ENCODE peak calls at places on chromosome 14, in four cellular contexts. H is H1, B is astrocyte, E is endothelial cell of umbilical vein. N is an unnamed sample. For H3K79me2, the result is how much of the 10 kb centered on the place peaks cover.

GRCh38 chr14:40119765-40120164 is 687.5 kb upstream of the FBXO33 start:
- DNase-seq in H (no peak), B (no peak), E (no peak), N (no peak)

GRCh38 chr14:92785601-92786426 is 8.3 kb upstream of the GOLGA5 start:
- DNase-seq in H (no peak), B (peak), E (peak), N (peak)

GRCh38 chr14:60266021-60266937 is 17.3 kb downstream of the PPM1A start:
- DNase-seq in H (no peak), B (no peak), E (peak), N (peak)

GRCh38 chr14:105475269-105475915 is 771 bp downstream of the CRIP2 start:
- DNase-seq in H (no peak), B (peak), E (peak), N (peak)

GRCh38 chr14:57869530-57870088 is 3.7 kb upstream of the SLC35F4 start:
- DNase-seq in H (no peak), B (no peak), E (no peak), N (no peak)

GRCh38 chr14:85248881-85249635 is 280.9 kb upstream of the FLRT2 start:
- DNase-seq in H (no peak), B (no peak), E (no peak), N (peak)

GRCh38 chr14:80988742-80989429 is 33.5 kb downstream of the TSHR start:
- DNase-seq in H (no peak), B (peak), E (no peak), N (peak)

GRCh38 chr14:92610849-92611271 is 97.3 kb downstream of the RIN3 start:
- DNase-seq in H (no peak), B (no peak), E (peak), N (no peak)

GRCh38 chr14:85195872-85196477 is 334.0 kb upstream of the FLRT2 start:
- DNase-seq in H (no peak), B (no peak), E (peak), N (no peak)

GRCh38 chr14:21069388-21070082 is 569 bp upstream of the ARHGEF40 start:
- DNase-seq in H (peak), B (peak), E (no peak), N (no peak)

GRCh38 chr14:58131386-58131785 is 20.6 kb downstream of the ARMH4 start:
- DNase-seq in H (no peak), B (peak), E (no peak), N (peak)

GRCh38 chr14:36716614-36717184 is 55.0 kb downstream of the PAX9 start:
- DNase-seq in H (no peak), B (no peak), E (no peak), N (peak)

GRCh38 chr14:100221419-100222218 is 17.3 kb upstream of the YY1 start:
- DNase-seq in H (peak), B (peak), E (peak), N (peak)

GRCh38 chr14:61231810-61232209 is 49.3 kb downstream of the TMEM30B start:
- DNase-seq in H (no peak), B (no peak), E (no peak), N (no peak)

GRCh38 chr14:37593496-37594237 is 1.4 kb downstream of the FOXA1 start:
- DNase-seq in H (no peak), B (no peak), E (no peak), N (no peak)

GRCh38 chr14:88029500-88029899 is 24.6 kb downstream of the GPR65 start:
- DNase-seq in H (no peak), B (peak), E (no peak), N (no peak)

GRCh38 chr14:94407906-94408305 is 19.5 kb upstream of the SERPINA1 start:
- DNase-seq in H (no peak), B (peak), E (no peak), N (no peak)

GRCh38 chr14:65832431-65833253 is 420.1 kb downstream of the FUT8 start:
- DNase-seq in H (no peak), B (no peak), E (peak), N (no peak)

GRCh38 chr14:105746124-105746514 is 219.7 kb downstream of the TMEM121 start:
- DNase-seq in H (no peak), B (no peak), E (no peak), N (no peak)

GRCh38 chr14:89493877-89494634 is 77.0 kb upstream of the FOXN3 start:
- DNase-seq in H (no peak), B (peak), E (no peak), N (no peak)

GRCh38 chr14:52825085-52825484 is 33.7 kb upstream of the GNPNAT1 start:
- DNase-seq in H (no peak), B (no peak), E (peak), N (no peak)

GRCh38 chr14:76203086-76204001 is 51.6 kb downstream of the GPATCH2L start:
- DNase-seq in H (no peak), B (peak), E (peak), N (peak)

GRCh38 chr14:22276913-22277816 is 311.9 kb downstream of the DAD1 start:
- DNase-seq in H (no peak), B (no peak), E (peak), N (no peak)

GRCh38 chr14:80315681-80316080 is 104.4 kb upstream of the DIO2 start:
- DNase-seq in H (no peak), B (peak), E (peak), N (no peak)

GRCh38 chr14:45641541-45641940 is 388.5 kb upstream of the MIS18BP1 start:
- DNase-seq in H (no peak), B (no peak), E (no peak), N (no peak)

GRCh38 chr14:105864116-105864515 is 337.7 kb downstream of the TMEM121 start:
- DNase-seq in H (no peak), B (no peak), E (no peak), N (no peak)

GRCh38 chr14:77212933-77213656 is 31.5 kb downstream of the TMEM63C start:
- DNase-seq in H (peak), B (no peak), E (no peak), N (peak)

GRCh38 chr14:21268612-21269251 is 510 bp downstream of the HNRNPC start:
- DNase-seq in H (no peak), B (peak), E (peak), N (peak)

GRCh38 chr14:46819117-46819516 is 167.5 kb upstream of the RPL10L start:
- DNase-seq in H (no peak), B (no peak), E (no peak), N (no peak)

GRCh38 chr14:100629696-100630095 is 42.5 kb upstream of the BEGAIN start:
- DNase-seq in H (no peak), B (peak), E (no peak), N (no peak)

GRCh38 chr14:54138024-54138353 is 181.4 kb upstream of the BMP4 start:
- DNase-seq in H (no peak), B (no peak), E (no peak), N (no peak)

GRCh38 chr14:34198096-34198495 is 247.2 kb upstream of the EGLN3 start:
- DNase-seq in H (no peak), B (no peak), E (no peak), N (no peak)

GRCh38 chr14:31371651-31372050 is 48.7 kb downstream of the HEATR5A start:
- DNase-seq in H (no peak), B (no peak), E (no peak), N (no peak)

GRCh38 chr14:104370256-104370870 is 209.2 kb upstream of the C14orf180 start:
- DNase-seq in H (peak), B (no peak), E (peak), N (no peak)
- TF ChIP-seq CTCF in H (peak), B (no peak), E (peak), N (no peak)

DNA sequence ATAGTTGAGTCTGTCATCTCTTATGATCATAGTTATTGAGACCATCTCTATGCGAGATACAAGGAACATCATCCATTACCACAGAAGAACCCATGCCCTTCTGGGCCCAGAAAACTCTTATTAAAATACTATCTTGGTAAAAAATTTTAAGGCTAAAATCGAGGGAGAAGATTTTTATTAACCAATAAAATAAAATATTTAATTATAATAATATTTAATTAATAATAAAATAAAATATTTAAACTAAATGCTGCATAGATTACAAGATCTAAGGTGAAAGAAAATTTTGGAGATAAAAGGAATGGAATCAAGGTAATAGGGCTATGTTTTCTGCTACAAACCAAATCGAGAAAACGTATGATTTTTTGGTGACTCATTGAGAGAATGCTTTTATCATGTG is 540.2 kb downstream of the KCNH5 start:
- DNase-seq in H (no peak), B (no peak), E (no peak), N (no peak)
- H3K79me2 ChIP-seq in H (under half), B (under half), E (under half), N (under half)

GRCh38 chr14:67729072-67729561 is 27.4 kb downstream of the RDH12 start:
- DNase-seq in H (peak), B (no peak), E (no peak), N (no peak)
- TF ChIP-seq CTCF in H (no peak), B (no peak), E (no peak), N (no peak)

DNA sequence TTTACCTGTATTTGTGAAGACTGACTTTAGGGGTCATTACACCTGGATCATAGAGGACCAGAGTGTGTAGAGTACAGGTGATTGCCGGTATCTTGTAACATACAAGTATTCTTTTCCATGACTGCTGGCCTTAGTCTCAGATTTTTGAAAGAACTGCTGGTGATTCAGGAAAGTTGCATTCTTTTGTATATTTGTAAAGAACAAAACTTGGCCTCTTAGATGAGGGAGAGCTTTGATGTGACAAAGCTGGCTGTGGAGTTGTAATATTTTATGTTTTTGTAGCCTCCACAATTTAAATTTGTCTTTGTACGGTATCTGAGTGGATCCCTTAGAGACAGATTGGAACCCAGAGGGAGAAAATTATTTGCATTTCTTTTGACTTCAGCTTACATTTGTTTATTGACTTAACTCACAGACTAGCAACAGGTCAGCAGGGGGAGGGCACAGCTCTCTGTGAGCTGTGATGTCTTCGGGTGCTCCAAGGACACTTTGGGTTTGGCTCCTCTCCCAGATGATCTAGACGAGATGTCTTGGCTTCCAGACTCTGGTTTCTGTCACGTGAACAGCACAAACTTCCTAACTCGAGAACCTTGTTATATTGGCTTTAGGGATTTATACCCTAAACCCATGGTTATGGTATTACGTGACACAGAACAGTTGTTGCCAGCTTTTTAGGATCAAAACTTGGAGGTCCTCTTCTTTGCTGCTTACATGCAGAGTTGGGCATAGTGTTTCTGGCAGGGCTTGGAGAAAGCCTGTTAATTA is 65.9 kb downstream of the DAAM1 start:
- DNase-seq in H (no peak), B (peak), E (peak), N (peak)
- H3K79me2 ChIP-seq in H (under half), B (under half), E (under half), N (half or more)

DNA sequence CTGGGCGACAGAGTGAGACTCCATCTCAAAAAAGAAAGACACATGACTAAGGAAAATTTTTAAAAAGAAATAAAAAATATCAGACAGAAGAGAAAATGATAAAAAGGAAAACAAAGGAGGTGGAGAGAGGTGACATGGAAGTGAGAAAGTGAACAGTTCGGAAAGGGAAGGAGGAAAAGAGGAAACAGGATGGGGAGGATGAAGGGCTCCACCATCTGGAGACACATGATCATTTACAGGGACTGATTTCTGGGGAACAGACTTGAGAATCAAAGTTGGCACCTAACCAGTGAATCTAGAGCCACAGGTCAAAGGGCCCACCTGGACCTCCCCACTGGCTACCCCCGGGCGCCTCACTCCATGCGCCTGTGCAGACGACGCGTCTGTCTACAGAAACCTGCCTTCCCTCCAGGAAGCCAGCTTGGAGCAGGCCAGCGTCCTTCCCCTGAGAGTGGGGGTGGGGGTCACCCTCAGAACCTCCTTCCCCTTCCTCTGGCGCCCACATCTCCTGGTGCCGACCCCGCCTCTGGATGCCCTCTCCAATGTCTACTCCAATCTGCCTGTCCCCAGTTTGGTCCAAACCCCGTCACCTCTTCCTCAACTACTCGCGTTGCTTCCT is 60.5 kb downstream of the AMN start:
- DNase-seq in H (no peak), B (no peak), E (no peak), N (no peak)
- TF ChIP-seq CTCF in H (no peak), B (no peak), E (no peak), N (no peak)

GRCh38 chr14:102454711-102455110 is 54.9 kb downstream of the ANKRD9 start:
- DNase-seq in H (no peak), B (no peak), E (no peak), N (no peak)
- H3K79me2 ChIP-seq in H (under half), B (under half), E (under half), N (under half)

DNA sequence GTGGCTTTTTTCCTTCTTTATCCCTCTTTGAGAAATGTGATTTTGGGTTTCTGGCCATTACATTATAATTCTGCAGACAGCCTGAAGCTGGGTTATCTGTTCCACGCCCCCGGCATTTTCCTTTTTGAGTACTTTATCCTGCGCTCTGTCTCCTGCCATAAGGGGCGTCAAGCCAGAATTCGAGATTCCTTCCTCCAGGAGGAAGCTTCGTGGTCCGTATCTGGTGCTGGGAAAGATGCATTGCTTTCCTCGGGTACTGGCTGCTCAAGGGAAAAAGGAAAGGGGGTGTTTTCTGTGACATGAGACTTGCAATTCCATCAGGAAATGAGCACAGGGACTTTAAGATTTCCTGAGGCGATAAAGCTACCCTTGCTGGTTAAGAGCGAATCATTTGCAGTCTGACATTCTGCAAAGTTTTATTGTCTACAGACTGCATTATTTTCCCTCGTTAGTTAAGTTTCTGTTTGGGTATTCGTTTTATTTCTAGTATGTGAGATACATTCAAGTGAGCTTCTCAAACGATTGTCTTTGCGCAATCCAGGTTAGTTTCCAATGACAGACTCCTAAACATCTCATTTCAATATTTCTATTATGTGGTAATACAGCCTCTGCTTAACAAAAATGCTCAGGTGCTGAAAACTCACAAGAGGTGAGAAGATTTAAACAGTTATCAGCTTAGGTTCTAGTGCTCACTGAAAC is 706 bp downstream of the AKAP5 start:
- DNase-seq in H (no peak), B (peak), E (peak), N (no peak)
- TF ChIP-seq CTCF in H (peak), B (peak), E (no peak), N (peak)

DNA sequence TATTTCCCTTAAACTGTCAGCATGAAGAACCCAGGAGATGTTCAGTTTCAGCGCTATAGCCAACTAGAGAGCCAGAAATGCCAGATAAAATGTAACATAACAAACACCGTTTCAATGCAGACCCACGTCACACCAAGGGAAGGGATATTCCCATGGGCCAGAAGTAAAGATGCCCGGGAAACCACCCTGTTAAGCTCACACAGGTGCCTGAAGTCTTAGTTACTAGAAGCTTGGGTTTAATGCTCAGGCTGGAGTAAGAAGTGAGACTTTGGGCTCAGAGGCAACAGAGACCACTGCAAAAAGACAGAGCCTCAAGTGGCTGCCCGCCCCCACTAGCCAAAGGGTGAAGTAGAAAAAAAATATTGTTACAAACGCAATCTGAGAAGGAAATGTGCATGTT is 52.3 kb downstream of the SYNE3 start:
- DNase-seq in H (no peak), B (no peak), E (no peak), N (no peak)
- H3K79me2 ChIP-seq in H (under half), B (under half), E (under half), N (under half)

GRCh38 chr14:55398679-55399078 is 13.0 kb downstream of the ATG14 start:
- DNase-seq in H (no peak), B (peak), E (peak), N (peak)

GRCh38 chr14:55399912-55400311 is 11.7 kb downstream of the ATG14 start:
- DNase-seq in H (no peak), B (peak), E (peak), N (no peak)

GRCh38 chr14:55399183-55399582 is 12.4 kb downstream of the ATG14 start:
- DNase-seq in H (no peak), B (no peak), E (no peak), N (no peak)

DNA sequence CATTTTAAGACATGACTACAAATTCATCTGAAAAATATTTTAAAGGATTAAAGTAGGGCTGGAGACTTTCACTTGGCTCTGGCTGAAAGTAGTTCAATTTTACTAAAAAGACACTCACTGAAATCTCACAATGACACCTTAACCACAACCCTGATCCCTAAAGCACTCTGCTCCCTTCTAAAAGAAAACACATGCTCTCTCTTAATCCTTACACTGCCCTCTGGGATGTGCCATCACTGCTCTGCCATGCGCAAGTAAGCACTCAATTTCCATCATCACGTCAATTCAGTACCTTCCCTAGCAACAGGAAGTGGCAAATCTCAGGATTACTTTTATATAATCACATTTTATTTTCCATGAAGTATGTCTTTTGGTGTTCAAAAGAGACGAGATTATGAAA is 7.5 kb downstream of the ATG14 start:
- DNase-seq in H (no peak), B (no peak), E (no peak), N (no peak)
- TF ChIP-seq CTCF in H (no peak), B (no peak), E (no peak), N (no peak)

DNA sequence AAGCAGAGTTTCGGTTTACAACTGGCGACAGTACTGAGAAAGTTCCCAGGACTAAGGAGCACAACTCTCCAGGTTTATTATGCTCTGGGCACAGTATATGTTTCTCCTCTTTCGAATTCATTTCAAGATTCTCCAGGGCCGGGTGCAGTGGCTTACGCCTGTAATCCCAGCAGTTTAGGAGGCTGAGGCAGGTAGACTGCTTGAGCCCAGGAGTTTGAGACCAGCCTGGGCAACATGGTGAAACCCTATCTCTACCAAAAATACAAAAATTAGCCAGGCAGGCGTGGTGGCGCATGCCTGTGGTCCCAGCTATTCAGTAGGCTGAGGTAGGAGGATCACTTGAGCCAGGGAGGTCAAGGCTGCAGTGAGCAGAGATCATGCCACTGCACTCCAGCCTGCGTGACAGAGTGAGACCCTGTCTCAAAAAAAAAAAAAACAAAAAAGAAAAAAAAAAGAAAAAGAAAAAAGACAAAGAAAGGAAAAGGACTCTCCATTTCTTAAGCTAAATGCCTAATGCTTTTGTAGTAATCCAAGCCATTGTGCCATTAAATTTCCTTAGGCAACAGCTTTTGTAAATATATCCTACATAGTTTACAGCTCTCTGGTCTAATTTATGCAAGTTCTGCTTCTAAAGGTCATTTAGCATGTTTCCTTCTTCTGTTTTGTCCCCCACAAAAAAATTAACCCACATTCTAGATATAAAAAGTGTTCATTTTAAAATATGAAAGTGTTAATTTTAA is 34.8 kb downstream of the ATL1 start:
- DNase-seq in H (no peak), B (no peak), E (no peak), N (no peak)
- H3K79me2 ChIP-seq in H (under half), B (under half), E (under half), N (under half)